ENCODE peak calls at places on chromosomes 1 and 21, in eight cellular contexts. One of them, this sample, is unnamed.
A peak's percentile ranks its signal among the peaks of the same experiment; 100 is the strongest.

GRCh38 chr1:183804382-183804781 is 538 bp upstream of the RGL1 start:
- DNase-seq in A549: no peak
- DNase-seq in sigmoid colon: no peak
- DNase-seq in transverse colon: no peak
- DNase-seq in SK-N-SH: peak; percentile 59
- DNase-seq in HepG2: no peak
- DNase-seq in tibial nerve: no peak
- DNase-seq in suprapubic skin: peak; percentile 68
- DNase-seq in this sample: peak; percentile 43

GRCh38 chr1:27137544-27138075 is 17.3 kb downstream of the SLC9A1 start:
- DNase-seq in sigmoid colon: no peak
- DNase-seq in tibial nerve: no peak
- DNase-seq in HepG2: peak; percentile 14
- DNase-seq in A549: no peak
- DNase-seq in SK-N-SH: peak; percentile 73
- DNase-seq in suprapubic skin: peak; percentile 88
- DNase-seq in transverse colon: peak; percentile 55
- DNase-seq in this sample: no peak

GRCh38 chr1:218705911-218706893 is 361.1 kb downstream of the TGFB2 start:
- DNase-seq in suprapubic skin: no peak
- DNase-seq in A549: peak; percentile 98
- DNase-seq in tibial nerve: peak; percentile 31
- DNase-seq in sigmoid colon: no peak
- DNase-seq in HepG2: peak; percentile 72
- DNase-seq in transverse colon: no peak
- DNase-seq in SK-N-SH: no peak
- DNase-seq in this sample: no peak

GRCh38 chr1:203954788-203955552 is 93.6 kb downstream of the SNRPE start:
- DNase-seq in sigmoid colon: no peak
- DNase-seq in suprapubic skin: no peak
- DNase-seq in tibial nerve: no peak
- DNase-seq in HepG2: no peak
- DNase-seq in transverse colon: no peak
- DNase-seq in SK-N-SH: no peak
- DNase-seq in A549: peak; percentile 7
- DNase-seq in this sample: no peak

GRCh38 chr1:3161130-3161840 is 92.3 kb downstream of the PRDM16 start:
- DNase-seq in sigmoid colon: no peak
- DNase-seq in transverse colon: no peak
- DNase-seq in suprapubic skin: no peak
- DNase-seq in A549: no peak
- DNase-seq in HepG2: no peak
- DNase-seq in SK-N-SH: no peak
- DNase-seq in tibial nerve: no peak
- DNase-seq in this sample: no peak

GRCh38 chr21:43864313-43864805 is 664 bp upstream of the AGPAT3 start:
- DNase-seq in HepG2: no peak
- DNase-seq in sigmoid colon: peak; percentile 70
- DNase-seq in tibial nerve: no peak
- DNase-seq in suprapubic skin: no peak
- DNase-seq in A549: peak; percentile 48
- DNase-seq in transverse colon: peak; percentile 76
- DNase-seq in SK-N-SH: peak; percentile 82
- DNase-seq in this sample: peak; percentile 42

GRCh38 chr1:58968360-58968952 is 184.6 kb upstream of the JUN start:
- DNase-seq in suprapubic skin: peak; percentile 79
- DNase-seq in sigmoid colon: peak; percentile 94
- DNase-seq in A549: no peak
- DNase-seq in transverse colon: peak; percentile 72
- DNase-seq in tibial nerve: peak; percentile 77
- DNase-seq in SK-N-SH: peak; percentile 29
- DNase-seq in HepG2: no peak
- DNase-seq in this sample: peak; percentile 84

GRCh38 chr1:216722841-216723240 is 388 bp downstream of the ESRRG start:
- DNase-seq in transverse colon: no peak
- DNase-seq in suprapubic skin: no peak
- DNase-seq in sigmoid colon: no peak
- DNase-seq in HepG2: no peak
- DNase-seq in A549: no peak
- DNase-seq in tibial nerve: no peak
- DNase-seq in SK-N-SH: no peak
- DNase-seq in this sample: no peak

GRCh38 chr1:145706282-145706681 is 886 bp downstream of the PDZK1 start:
- DNase-seq in HepG2: no peak
- DNase-seq in suprapubic skin: no peak
- DNase-seq in SK-N-SH: no peak
- DNase-seq in tibial nerve: no peak
- DNase-seq in transverse colon: no peak
- DNase-seq in A549: peak; percentile 84
- DNase-seq in sigmoid colon: no peak
- DNase-seq in this sample: no peak

GRCh38 chr1:178275083-178275482 is 181.2 kb downstream of the RASAL2 start:
- DNase-seq in A549: no peak
- DNase-seq in suprapubic skin: no peak
- DNase-seq in sigmoid colon: no peak
- DNase-seq in HepG2: no peak
- DNase-seq in SK-N-SH: no peak
- DNase-seq in tibial nerve: no peak
- DNase-seq in transverse colon: no peak
- DNase-seq in this sample: no peak

GRCh38 chr1:12485231-12486172 is 132.5 kb downstream of the DHRS3 start:
- DNase-seq in HepG2: peak; percentile 54
- DNase-seq in suprapubic skin: no peak
- DNase-seq in sigmoid colon: no peak
- DNase-seq in SK-N-SH: peak; percentile 71
- DNase-seq in tibial nerve: peak; percentile 50
- DNase-seq in transverse colon: no peak
- DNase-seq in A549: no peak
- DNase-seq in this sample: no peak

GRCh38 chr21:31895069-31895851 is 22.4 kb downstream of the HUNK start:
- DNase-seq in SK-N-SH: no peak
- DNase-seq in HepG2: peak; percentile 60
- DNase-seq in suprapubic skin: no peak
- DNase-seq in tibial nerve: no peak
- DNase-seq in sigmoid colon: no peak
- DNase-seq in A549: no peak
- DNase-seq in transverse colon: no peak
- DNase-seq in this sample: no peak

GRCh38 chr1:228799929-228800328 is 64.7 kb downstream of the RHOU start:
- DNase-seq in sigmoid colon: no peak
- DNase-seq in transverse colon: no peak
- DNase-seq in A549: no peak
- DNase-seq in SK-N-SH: no peak
- DNase-seq in HepG2: no peak
- DNase-seq in tibial nerve: no peak
- DNase-seq in suprapubic skin: no peak
- DNase-seq in this sample: no peak

GRCh38 chr1:12475158-12475934 is 142.7 kb downstream of the DHRS3 start:
- DNase-seq in transverse colon: no peak
- DNase-seq in SK-N-SH: no peak
- DNase-seq in suprapubic skin: no peak
- DNase-seq in sigmoid colon: no peak
- DNase-seq in tibial nerve: no peak
- DNase-seq in A549: no peak
- DNase-seq in HepG2: peak; percentile 60
- DNase-seq in this sample: no peak

DNA sequence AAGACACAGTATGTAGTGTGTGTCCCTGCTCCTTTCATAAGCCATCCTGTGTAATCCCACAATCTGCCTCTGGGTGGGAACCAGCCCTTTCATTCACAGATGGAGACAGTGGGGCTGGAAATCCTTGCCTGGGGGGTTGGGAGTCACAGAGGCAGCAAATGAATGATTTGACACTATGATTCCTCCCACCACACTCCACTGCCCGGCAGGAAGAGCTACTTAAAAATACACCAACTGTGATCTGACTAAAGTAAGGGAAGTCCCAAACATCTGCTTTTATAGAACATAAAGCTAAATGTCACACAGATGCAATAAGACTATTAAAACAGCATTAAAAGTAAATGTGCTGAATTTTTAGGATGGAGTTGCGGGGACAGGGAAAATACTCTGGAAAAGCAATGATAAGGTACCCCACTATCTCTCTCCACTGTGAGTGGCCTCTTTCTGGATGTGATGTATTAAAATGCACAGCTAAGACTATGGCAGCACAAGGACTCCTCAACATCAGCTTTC is 4.3 kb downstream of the PARP1 start:
- DNase-seq in sigmoid colon: no peak
- DNase-seq in SK-N-SH: peak; percentile 60
- DNase-seq in HepG2: no peak
- DNase-seq in A549: no peak
- DNase-seq in transverse colon: no peak
- DNase-seq in suprapubic skin: peak; percentile 27
- DNase-seq in tibial nerve: no peak
- DNase-seq in this sample: no peak
- H3K4me3 ChIP-seq in sigmoid colon: no peak overlapping the region
- H3K4me3 ChIP-seq in SK-N-SH: no peak overlapping the region
- H3K4me3 ChIP-seq in HepG2: no peak overlapping the region
- H3K4me3 ChIP-seq in A549: no peak overlapping the region
- H3K4me3 ChIP-seq in transverse colon: no peak overlapping the region
- H3K4me3 ChIP-seq in suprapubic skin: no peak overlapping the region
- H3K4me3 ChIP-seq in tibial nerve: no peak overlapping the region
- H3K4me3 ChIP-seq in this sample: no peak overlapping the region

GRCh38 chr1:6999826-7000225 is 214.6 kb downstream of the CAMTA1 start:
- DNase-seq in sigmoid colon: no peak
- DNase-seq in HepG2: no peak
- DNase-seq in transverse colon: no peak
- DNase-seq in SK-N-SH: no peak
- DNase-seq in A549: no peak
- DNase-seq in suprapubic skin: no peak
- DNase-seq in tibial nerve: no peak
- DNase-seq in this sample: no peak
- TF ChIP-seq EP300 in sigmoid colon: no peak
- TF ChIP-seq EP300 in HepG2: no peak
- TF ChIP-seq EP300 in transverse colon: no peak
- TF ChIP-seq EP300 in SK-N-SH: no peak
- TF ChIP-seq EP300 in A549: no peak
- TF ChIP-seq EP300 in suprapubic skin: no peak
- TF ChIP-seq EP300 in tibial nerve: no peak
- TF ChIP-seq EP300 in this sample: no peak

GRCh38 chr21:40902993-40903392 is 56.0 kb upstream of the DSCAM start:
- DNase-seq in sigmoid colon: no peak
- DNase-seq in tibial nerve: no peak
- DNase-seq in A549: no peak
- DNase-seq in transverse colon: no peak
- DNase-seq in suprapubic skin: no peak
- DNase-seq in SK-N-SH: no peak
- DNase-seq in HepG2: no peak
- DNase-seq in this sample: no peak
- H3K4me1 ChIP-seq in sigmoid colon: no peaks in the 10 kb centered on the region
- H3K4me1 ChIP-seq in tibial nerve: no peaks in the 10 kb centered on the region
- H3K4me1 ChIP-seq in A549: no peaks in the 10 kb centered on the region
- H3K4me1 ChIP-seq in transverse colon: no peaks in the 10 kb centered on the region
- H3K4me1 ChIP-seq in suprapubic skin: no peaks in the 10 kb centered on the region
- H3K4me1 ChIP-seq in SK-N-SH: no peaks in the 10 kb centered on the region
- H3K4me1 ChIP-seq in HepG2: no peaks in the 10 kb centered on the region
- H3K4me1 ChIP-seq in this sample: no peaks in the 10 kb centered on the region

DNA sequence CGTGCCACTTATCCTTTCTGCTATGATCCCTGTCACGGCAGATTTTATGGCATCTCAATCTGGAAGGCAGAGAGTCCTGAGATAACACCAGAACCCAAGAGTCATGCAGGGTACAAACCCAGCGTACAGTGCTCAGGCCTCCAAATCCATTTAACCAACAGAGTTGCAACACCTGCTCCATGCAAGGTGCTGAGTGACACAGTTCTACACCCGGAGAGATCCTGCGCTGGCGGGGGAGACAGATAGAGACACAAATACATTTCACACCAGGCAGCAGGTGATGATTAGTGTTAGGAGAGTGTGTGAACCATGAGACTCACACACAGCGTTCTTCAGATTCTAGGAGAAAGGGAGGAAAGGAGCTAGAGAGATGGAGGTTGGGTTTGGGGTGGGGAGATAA is 107.7 kb downstream of the NAV1 start:
- DNase-seq in transverse colon: no peak
- DNase-seq in suprapubic skin: no peak
- DNase-seq in HepG2: no peak
- DNase-seq in tibial nerve: no peak
- DNase-seq in sigmoid colon: no peak
- DNase-seq in SK-N-SH: no peak
- DNase-seq in A549: no peak
- DNase-seq in this sample: no peak
- H3K4me3 ChIP-seq in transverse colon: no peak overlapping the region
- H3K4me3 ChIP-seq in suprapubic skin: no peak overlapping the region
- H3K4me3 ChIP-seq in HepG2: no peak overlapping the region
- H3K4me3 ChIP-seq in tibial nerve: no peak overlapping the region
- H3K4me3 ChIP-seq in sigmoid colon: no peak overlapping the region
- H3K4me3 ChIP-seq in SK-N-SH: no peak overlapping the region
- H3K4me3 ChIP-seq in A549: no peak overlapping the region
- H3K4me3 ChIP-seq in this sample: no peak overlapping the region

GRCh38 chr1:95122151-95122697 is 5.1 kb downstream of the TLCD4 start:
- DNase-seq in SK-N-SH: no peak
- DNase-seq in A549: no peak
- DNase-seq in suprapubic skin: no peak
- DNase-seq in transverse colon: peak; percentile 27
- DNase-seq in sigmoid colon: no peak
- DNase-seq in tibial nerve: no peak
- DNase-seq in HepG2: peak; percentile 99
- DNase-seq in this sample: no peak
- TF ChIP-seq EP300 in SK-N-SH: no peak
- TF ChIP-seq EP300 in A549: no peak
- TF ChIP-seq EP300 in suprapubic skin: no peak
- TF ChIP-seq EP300 in transverse colon: no peak
- TF ChIP-seq EP300 in sigmoid colon: no peak
- TF ChIP-seq EP300 in tibial nerve: no peak
- TF ChIP-seq EP300 in HepG2: peak; percentile 95
- TF ChIP-seq EP300 in this sample: no peak

GRCh38 chr1:94327001-94327685 is 89.8 kb upstream of the ARHGAP29 start:
- DNase-seq in sigmoid colon: peak; percentile 76
- DNase-seq in A549: no peak
- DNase-seq in SK-N-SH: no peak
- DNase-seq in suprapubic skin: peak; percentile 79
- DNase-seq in transverse colon: no peak
- DNase-seq in HepG2: no peak
- DNase-seq in tibial nerve: peak; percentile 49
- DNase-seq in this sample: peak; percentile 36
- H3K4me1 ChIP-seq in sigmoid colon: no peaks in the 10 kb centered on the region
- H3K4me1 ChIP-seq in A549: peaks cover 68% of the 10 kb centered on the region
- H3K4me1 ChIP-seq in SK-N-SH: peaks cover 17% of the 10 kb centered on the region
- H3K4me1 ChIP-seq in suprapubic skin: peaks cover 40% of the 10 kb centered on the region
- H3K4me1 ChIP-seq in transverse colon: no peaks in the 10 kb centered on the region
- H3K4me1 ChIP-seq in HepG2: peaks cover 50% of the 10 kb centered on the region
- H3K4me1 ChIP-seq in tibial nerve: no peaks in the 10 kb centered on the region
- H3K4me1 ChIP-seq in this sample: peaks cover 5% of the 10 kb centered on the region

DNA sequence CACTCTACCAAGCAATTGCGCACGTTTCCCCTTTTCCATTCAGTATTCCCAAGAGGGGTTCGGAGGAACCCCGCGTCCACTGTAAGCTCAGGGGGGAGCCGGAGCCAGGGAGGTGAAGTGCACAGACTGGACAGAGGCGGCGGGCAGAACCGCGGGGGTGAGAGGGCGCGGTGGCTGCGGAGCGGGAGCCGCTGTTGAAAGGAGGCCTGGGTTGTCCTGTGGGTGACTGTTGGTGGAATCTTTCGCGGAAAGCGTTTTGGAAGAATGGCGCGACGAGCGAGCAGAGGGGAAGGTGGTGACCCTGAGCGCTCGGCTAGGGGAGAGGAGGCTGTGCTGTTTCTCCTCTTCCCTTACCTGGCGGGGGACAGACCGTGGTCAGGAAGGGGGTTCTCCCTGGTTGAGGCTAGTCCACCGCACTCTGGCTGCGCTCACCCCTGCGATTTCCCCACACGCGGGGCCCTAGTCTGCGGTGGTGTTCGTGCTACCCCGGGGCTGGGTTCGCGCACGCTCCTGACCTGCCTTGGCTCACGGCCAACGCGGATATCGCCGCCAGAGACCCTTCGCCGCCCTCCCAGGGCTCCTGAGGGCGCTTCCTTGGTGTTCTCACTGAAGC is 92.8 kb downstream of the PRKAB2 start:
- DNase-seq in transverse colon: no peak
- DNase-seq in sigmoid colon: no peak
- DNase-seq in HepG2: no peak
- DNase-seq in tibial nerve: no peak
- DNase-seq in A549: no peak
- DNase-seq in SK-N-SH: peak; percentile 35
- DNase-seq in suprapubic skin: no peak
- DNase-seq in this sample: no peak
- H3K4me3 ChIP-seq in transverse colon: no peak overlapping the region
- H3K4me3 ChIP-seq in sigmoid colon: peak overlapping the region; percentile 14
- H3K4me3 ChIP-seq in HepG2: no peak overlapping the region
- H3K4me3 ChIP-seq in tibial nerve: peak overlapping the region; percentile 23
- H3K4me3 ChIP-seq in A549: no peak overlapping the region
- H3K4me3 ChIP-seq in SK-N-SH: no peak overlapping the region
- H3K4me3 ChIP-seq in suprapubic skin: peak overlapping the region; percentile 28
- H3K4me3 ChIP-seq in this sample: no peak overlapping the region

This sample was measured in ovary.